ENCODE peak calls at places on chromosomes 16 and 17, in ten cellular contexts. Q is HFF-Myc, R is dorsolateral prefrontal cortex, T is epithelial cell of esophagus, V is body of pancreas, U is cardiac fibroblast, G is upper lobe of right lung, J is bronchial epithelial cell, E is fibroblast of villous mesenchyme, B is psoas muscle. F is an unnamed sample.

GRCh38 chr16:56094231-56094630 is 97.1 kb upstream of the GNAO1 start:
- DNase-seq in Q (no peak), R (no peak), T (no peak), V (no peak), U (no peak), G (no peak), J (no peak), E (no peak), B (no peak), F (no peak)

GRCh38 chr16:69376393-69377059 is 9.3 kb downstream of the TERF2 start:
- DNase-seq in Q (no peak), R (no peak), T (no peak), V (no peak), U (no peak), G (no peak), J (no peak), E (no peak), B (no peak), F (no peak)

GRCh38 chr17:5248821-5249479 is 14.3 kb upstream of the SCIMP start:
- DNase-seq in Q (no peak), R (no peak), T (no peak), V (no peak), U (no peak), G (no peak), J (no peak), E (no peak), B (no peak), F (peak)

GRCh38 chr17:45852535-45853297 is 8.0 kb downstream of the SPPL2C start:
- DNase-seq in Q (peak), R (peak), T (peak), V (peak), U (peak), G (peak), J (peak), E (peak), B (no peak), F (peak)

GRCh38 chr16:27217256-27217655 is 13.9 kb downstream of the KDM8 start:
- DNase-seq in Q (no peak), R (peak), T (no peak), V (no peak), U (peak), G (no peak), J (no peak), E (peak), B (no peak), F (peak)

GRCh38 chr17:36092228-36092627 is 2.3 kb upstream of the CCL3 start:
- DNase-seq in Q (no peak), R (no peak), T (no peak), V (no peak), U (no peak), G (no peak), J (no peak), E (no peak), B (no peak), F (no peak)

GRCh38 chr16:54318941-54319340 is 32.4 kb upstream of the IRX3 start:
- DNase-seq in Q (no peak), R (no peak), T (no peak), V (no peak), U (peak), G (no peak), J (peak), E (no peak), B (no peak), F (peak)

GRCh38 chr16:87945351-87946042 is 5.7 kb upstream of the BANP start:
- DNase-seq in Q (no peak), R (peak), T (peak), V (peak), U (peak), G (peak), J (peak), E (peak), B (peak), F (peak)

GRCh38 chr16:64412578-64413280 is 709.1 kb downstream of the CDH11 start:
- DNase-seq in Q (no peak), R (no peak), T (peak), V (no peak), U (peak), G (no peak), J (peak), E (no peak), B (no peak), F (peak)

GRCh38 chr16:27164280-27164837 is 39.0 kb upstream of the KDM8 start:
- DNase-seq in Q (no peak), R (no peak), T (no peak), V (no peak), U (no peak), G (no peak), J (no peak), E (no peak), B (no peak), F (no peak)

GRCh38 chr16:21610006-21610544 is 10.7 kb downstream of the METTL9 start:
- DNase-seq in Q (no peak), R (no peak), T (no peak), V (no peak), U (no peak), G (no peak), J (no peak), E (no peak), B (no peak), F (no peak)

GRCh38 chr17:75685508-75685907 is 18.4 kb downstream of the SAP30BP start:
- DNase-seq in Q (no peak), R (no peak), T (peak), V (no peak), U (no peak), G (no peak), J (peak), E (no peak), B (no peak), F (no peak)

GRCh38 chr17:7213895-7214299 is 5.7 kb downstream of the DLG4 start:
- DNase-seq in Q (peak), R (peak), T (peak), V (peak), U (peak), G (no peak), J (peak), E (peak), B (peak), F (peak)

GRCh38 chr17:82901356-82901755 is 61.5 kb upstream of the ZNF750 start:
- DNase-seq in Q (no peak), R (no peak), T (no peak), V (no peak), U (no peak), G (no peak), J (no peak), E (no peak), B (no peak), F (no peak)

GRCh38 chr16:27430923-27431484 is 29.0 kb downstream of the IL21R start:
- DNase-seq in Q (no peak), R (no peak), T (no peak), V (no peak), U (peak), G (peak), J (no peak), E (no peak), B (no peak), F (no peak)

GRCh38 chr17:74842599-74843351 is 16.9 kb downstream of the GRIN2C start:
- DNase-seq in Q (peak), R (peak), T (peak), V (peak), U (peak), G (peak), J (peak), E (peak), B (peak), F (peak)

GRCh38 chr16:2787961-2788360 is 601 bp upstream of the PRSS33 start:
- DNase-seq in Q (no peak), R (no peak), T (no peak), V (no peak), U (no peak), G (peak), J (no peak), E (no peak), B (no peak), F (no peak)

GRCh38 chr16:55242667-55243066 is 81.3 kb upstream of the IRX6 start:
- DNase-seq in Q (no peak), R (no peak), T (no peak), V (no peak), U (no peak), G (no peak), J (no peak), E (no peak), B (no peak), F (no peak)

GRCh38 chr17:45693792-45694191 is 90.3 kb upstream of the CRHR1 start:
- DNase-seq in Q (no peak), R (no peak), T (no peak), V (no peak), U (no peak), G (no peak), J (no peak), E (no peak), B (no peak), F (no peak)

GRCh38 chr17:2751482-2751881 is 2.0 kb upstream of the CCDC92B start:
- DNase-seq in Q (no peak), R (no peak), T (no peak), V (no peak), U (no peak), G (no peak), J (no peak), E (no peak), B (no peak), F (no peak)
- TF ChIP-seq CTCF in Q (no peak), R (no peak), T (no peak), V (no peak), U (no peak), G (no peak), J (no peak), E (no peak), B (no peak), F (no peak)

GRCh38 chr16:83810906-83811305 is 3.1 kb downstream of the HSBP1 start:
- DNase-seq in Q (no peak), R (no peak), T (no peak), V (no peak), U (no peak), G (no peak), J (no peak), E (no peak), B (no peak), F (no peak)

GRCh38 chr16:83817022-83817421 is 9.2 kb downstream of the HSBP1 start:
- DNase-seq in Q (no peak), R (no peak), T (peak), V (no peak), U (no peak), G (no peak), J (no peak), E (no peak), B (no peak), F (no peak)

GRCh38 chr16:83813818-83814653 is 6.3 kb downstream of the HSBP1 start:
- DNase-seq in Q (peak), R (no peak), T (peak), V (peak), U (peak), G (no peak), J (peak), E (peak), B (no peak), F (peak)

GRCh38 chr16:83818276-83818675 is 10.5 kb downstream of the HSBP1 start:
- DNase-seq in Q (no peak), R (no peak), T (no peak), V (no peak), U (no peak), G (no peak), J (no peak), E (no peak), B (no peak), F (no peak)

DNA sequence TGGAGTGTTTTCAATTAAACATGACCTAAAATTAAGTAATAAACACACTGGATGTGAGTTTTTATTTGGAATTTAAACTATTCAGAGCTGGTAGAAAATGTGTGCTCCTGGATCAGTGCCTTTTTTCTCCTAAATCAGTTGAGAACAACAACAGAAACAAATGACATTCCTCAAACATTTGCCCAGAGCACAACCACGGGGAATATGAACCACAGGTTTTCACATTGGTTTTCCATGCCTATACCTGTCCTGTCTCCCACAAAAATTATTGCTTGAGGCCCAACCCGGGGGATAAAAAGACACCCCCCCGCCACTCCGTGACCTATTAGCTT is 6.8 kb downstream of the HSBP1 start:
- DNase-seq in Q (no peak), R (no peak), T (no peak), V (no peak), U (no peak), G (no peak), J (no peak), E (no peak), B (no peak), F (no peak)
- H3K4me3 ChIP-seq in Q (no peak), R (no peak), T (no peak), V (no peak), U (no peak), G (no peak), J (no peak), E (no peak), B (no peak), F (no peak)

DNA sequence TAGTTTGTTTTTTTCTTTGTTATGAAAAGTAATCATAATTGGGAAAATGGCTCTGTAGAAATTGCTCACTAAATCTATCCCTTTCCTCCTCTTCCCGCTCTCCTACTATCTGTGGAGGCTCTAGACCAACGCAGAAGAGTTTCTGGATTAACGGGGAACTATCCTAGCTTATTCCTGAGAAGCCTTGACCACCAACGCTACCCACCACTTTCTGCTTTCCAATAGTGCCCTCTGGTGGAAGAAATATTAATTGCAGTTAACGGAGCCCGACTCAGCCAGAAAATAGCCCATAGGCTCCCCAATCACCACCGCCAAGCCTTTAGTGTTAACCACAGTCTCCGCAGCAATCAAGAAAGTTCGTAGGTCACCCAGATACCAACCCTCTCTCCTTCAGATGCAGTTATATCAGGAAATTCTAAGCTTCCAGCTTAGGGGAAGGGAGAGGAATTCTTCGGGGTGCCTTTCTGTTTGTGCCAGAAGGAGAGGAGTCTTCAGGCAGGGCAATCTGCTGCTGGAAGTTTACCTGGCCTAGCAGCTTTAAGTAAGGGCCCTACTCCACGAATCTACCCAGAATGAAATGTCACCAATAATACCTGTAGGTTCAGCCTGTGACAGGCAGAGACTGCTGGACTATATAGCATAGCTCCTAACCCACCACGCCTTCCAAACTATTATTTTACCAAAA is 23.0 kb upstream of the NSRP1 start:
- DNase-seq in Q (no peak), R (peak), T (peak), V (peak), U (peak), G (no peak), J (peak), E (peak), B (peak), F (peak)
- TF ChIP-seq CTCF in Q (peak), R (peak), T (peak), V (peak), U (peak), G (peak), J (peak), E (peak), B (peak), F (peak)

DNA sequence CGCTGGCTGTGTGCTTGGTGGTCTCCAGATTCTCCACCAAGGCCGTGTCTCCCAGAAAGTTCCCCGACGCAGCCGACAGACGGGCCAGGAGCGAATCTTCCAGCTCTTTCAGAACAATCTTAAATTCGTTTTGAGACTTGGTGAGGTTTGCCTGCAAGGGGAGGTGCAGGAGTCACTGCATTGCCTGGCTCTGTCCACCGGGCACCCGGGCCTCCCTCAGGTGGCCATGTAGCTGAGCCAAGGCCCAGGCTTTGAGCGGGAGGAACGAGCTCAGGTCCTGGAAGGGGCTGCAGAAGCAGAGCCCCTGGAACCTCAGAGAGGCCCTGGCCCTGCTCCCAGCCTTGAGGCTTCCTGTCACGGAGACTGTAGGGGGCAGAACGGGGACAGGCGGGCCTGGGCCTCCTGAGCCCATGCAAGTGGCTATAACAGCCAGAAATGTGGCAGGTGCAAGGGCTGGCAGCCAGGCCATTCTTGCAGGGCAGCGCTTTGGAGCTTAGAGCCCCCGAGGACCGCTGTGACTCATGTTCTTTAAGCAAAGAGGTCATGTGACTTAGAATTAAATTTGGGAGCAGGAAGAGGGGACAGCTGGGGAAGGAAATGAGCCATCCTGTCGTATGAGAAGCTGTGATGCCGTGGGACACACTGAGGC is 72.4 kb downstream of the PGS1 start:
- DNase-seq in Q (no peak), R (no peak), T (no peak), V (no peak), U (peak), G (no peak), J (no peak), E (no peak), B (peak), F (no peak)
- H3K4me3 ChIP-seq in Q (no peak), R (no peak), T (no peak), V (no peak), U (no peak), G (no peak), J (no peak), E (no peak), B (no peak), F (no peak)

GRCh38 chr17:79023886-79024771 is at the start of gene C1QTNF1:
- DNase-seq in Q (no peak), R (no peak), T (peak), V (peak), U (peak), G (peak), J (no peak), E (peak), B (peak), F (no peak)
- TF ChIP-seq CTCF in Q (peak), R (no peak), T (peak), V (peak), U (peak), G (peak), J (peak), E (peak), B (peak), F (no peak)

DNA sequence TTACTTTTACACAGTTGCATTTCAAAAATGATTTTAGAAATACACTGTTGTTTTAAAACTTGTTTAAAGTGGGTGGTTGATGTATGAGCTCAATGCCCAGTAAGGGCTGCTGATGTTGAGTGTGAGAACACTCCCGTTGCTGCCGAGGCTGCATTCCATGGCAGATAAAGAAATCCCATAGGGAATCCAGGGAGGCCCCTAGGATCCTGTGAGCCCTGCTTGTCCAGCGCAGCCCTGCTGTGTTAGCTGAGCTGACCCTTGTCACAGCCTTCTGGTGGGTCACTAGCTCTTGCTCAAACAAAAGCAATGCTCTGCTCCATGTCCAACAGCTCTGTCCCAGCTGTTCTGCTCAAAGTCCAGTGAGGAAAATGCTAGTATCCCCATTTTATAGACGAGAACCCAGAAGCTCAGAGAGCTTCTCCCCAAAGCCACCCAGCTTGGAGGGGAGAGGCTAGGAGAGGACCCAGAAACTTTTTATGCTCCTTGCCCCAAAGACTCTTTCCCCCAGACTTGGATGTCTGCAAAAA is 18.6 kb upstream of the COL1A1 start:
- DNase-seq in Q (no peak), R (no peak), T (no peak), V (no peak), U (peak), G (no peak), J (peak), E (peak), B (no peak), F (peak)
- H3K4me3 ChIP-seq in Q (peak), R (no peak), T (no peak), V (no peak), U (peak), G (no peak), J (no peak), E (peak), B (no peak), F (peak)

GRCh38 chr17:27593857-27594255 is 37.1 kb upstream of the LGALS9 start:
- DNase-seq in Q (no peak), R (no peak), T (no peak), V (no peak), U (no peak), G (no peak), J (no peak), E (no peak), B (no peak), F (no peak)

GRCh38 chr17:27591986-27592385 is 39.0 kb upstream of the LGALS9 start:
- DNase-seq in Q (no peak), R (no peak), T (no peak), V (no peak), U (no peak), G (no peak), J (no peak), E (no peak), B (no peak), F (no peak)

GRCh38 chr17:27590864-27591263 is 40.1 kb upstream of the LGALS9 start:
- DNase-seq in Q (no peak), R (no peak), T (no peak), V (no peak), U (no peak), G (no peak), J (no peak), E (no peak), B (no peak), F (no peak)

GRCh38 chr17:27595208-27595607 is 35.8 kb upstream of the LGALS9 start:
- DNase-seq in Q (no peak), R (no peak), T (no peak), V (no peak), U (no peak), G (no peak), J (no peak), E (no peak), B (no peak), F (no peak)

GRCh38 chr17:27593232-27593856 is 37.6 kb upstream of the LGALS9 start:
- DNase-seq in Q (no peak), R (no peak), T (no peak), V (no peak), U (no peak), G (no peak), J (no peak), E (no peak), B (no peak), F (no peak)
- TF ChIP-seq CTCF in Q (no peak), R (no peak), T (no peak), V (no peak), U (no peak), G (no peak), J (no peak), E (no peak), B (peak), F (peak)